ENCODE peak calls at places on chromosomes 5 and 9, in seven cellular contexts. One of them, this sample, is unnamed.

GRCh38 chr9:13529321-13530104 is 250.0 kb upstream of the MPDZ start:
- DNase-seq in adrenal gland: no peak
- DNase-seq in Karpas-422: peak
- DNase-seq in BE2C: peak
- DNase-seq in left lung: no peak
- DNase-seq in tibial artery: no peak
- DNase-seq in globus pallidus: no peak
- DNase-seq in this sample: peak

GRCh38 chr9:108316633-108317032 is 539.2 kb downstream of the ACTL7B start:
- DNase-seq in adrenal gland: no peak
- DNase-seq in left lung: no peak
- DNase-seq in Karpas-422: no peak
- DNase-seq in BE2C: no peak
- DNase-seq in globus pallidus: no peak
- DNase-seq in tibial artery: no peak
- DNase-seq in this sample: peak

GRCh38 chr5:175922192-175922885 is 45.8 kb downstream of the THOC3 start:
- DNase-seq in adrenal gland: no peak
- DNase-seq in Karpas-422: no peak
- DNase-seq in left lung: no peak
- DNase-seq in tibial artery: no peak
- DNase-seq in BE2C: no peak
- DNase-seq in globus pallidus: no peak
- DNase-seq in this sample: peak

GRCh38 chr9:98226968-98227367 is 28.5 kb downstream of the TBC1D2 start:
- DNase-seq in adrenal gland: no peak
- DNase-seq in tibial artery: no peak
- DNase-seq in left lung: no peak
- DNase-seq in Karpas-422: no peak
- DNase-seq in BE2C: no peak
- DNase-seq in globus pallidus: no peak
- DNase-seq in this sample: no peak

GRCh38 chr9:15972760-15973159 is 419.9 kb downstream of the CCDC171 start:
- DNase-seq in BE2C: no peak
- DNase-seq in Karpas-422: no peak
- DNase-seq in globus pallidus: no peak
- DNase-seq in left lung: no peak
- DNase-seq in adrenal gland: no peak
- DNase-seq in tibial artery: no peak
- DNase-seq in this sample: no peak

GRCh38 chr9:134627417-134628353 is 13.9 kb upstream of the COL5A1 start:
- DNase-seq in Karpas-422: no peak
- DNase-seq in tibial artery: peak
- DNase-seq in globus pallidus: no peak
- DNase-seq in adrenal gland: peak
- DNase-seq in BE2C: peak
- DNase-seq in left lung: peak
- DNase-seq in this sample: no peak

GRCh38 chr5:160937570-160937969 is 85.6 kb upstream of the ATP10B start:
- DNase-seq in adrenal gland: no peak
- DNase-seq in BE2C: no peak
- DNase-seq in tibial artery: no peak
- DNase-seq in Karpas-422: no peak
- DNase-seq in globus pallidus: no peak
- DNase-seq in left lung: no peak
- DNase-seq in this sample: peak

GRCh38 chr5:58925627-58926545 is 343.0 kb downstream of the RAB3C start:
- DNase-seq in adrenal gland: peak
- DNase-seq in Karpas-422: no peak
- DNase-seq in globus pallidus: peak
- DNase-seq in left lung: no peak
- DNase-seq in BE2C: no peak
- DNase-seq in tibial artery: no peak
- DNase-seq in this sample: peak

GRCh38 chr9:76704601-76705204 is 59.5 kb upstream of the PCA3 start:
- DNase-seq in adrenal gland: peak
- DNase-seq in globus pallidus: peak
- DNase-seq in left lung: no peak
- DNase-seq in BE2C: peak
- DNase-seq in Karpas-422: peak
- DNase-seq in tibial artery: no peak
- DNase-seq in this sample: peak

GRCh38 chr5:31800351-31800750 is 161.4 kb downstream of the PDZD2 start:
- DNase-seq in globus pallidus: no peak
- DNase-seq in tibial artery: no peak
- DNase-seq in Karpas-422: no peak
- DNase-seq in left lung: no peak
- DNase-seq in BE2C: no peak
- DNase-seq in adrenal gland: no peak
- DNase-seq in this sample: no peak

GRCh38 chr5:68548959-68549676 is 333.6 kb downstream of the PIK3R1 start:
- DNase-seq in adrenal gland: no peak
- DNase-seq in left lung: no peak
- DNase-seq in Karpas-422: no peak
- DNase-seq in tibial artery: no peak
- DNase-seq in BE2C: peak
- DNase-seq in globus pallidus: no peak
- DNase-seq in this sample: peak

GRCh38 chr5:76819851-76820280 is 1.0 kb downstream of the F2RL1 start:
- DNase-seq in globus pallidus: no peak
- DNase-seq in Karpas-422: no peak
- DNase-seq in left lung: peak
- DNase-seq in BE2C: no peak
- DNase-seq in adrenal gland: no peak
- DNase-seq in tibial artery: no peak
- DNase-seq in this sample: no peak